ENCODE peak calls at places on chromosomes 4 and X, in five cellular contexts. Q is DND-41, Y is left ventricle myocardium inferior, F is foreskin fibroblast, T is HL-60. X is an unnamed sample.

GRCh38 chr4:93396274-93396673 is 432.3 kb upstream of the ATOH1 start:
- DNase-seq in Q (no peak), F (peak), T (no peak), Y (no peak), X (no peak)

GRCh38 chr4:83093060-83093640 is 21.4 kb downstream of the PLAC8 start:
- DNase-seq in T (no peak), Q (no peak), Y (no peak), F (no peak), X (no peak)

GRCh38 chr4:106690487-106690886 is 321.9 kb upstream of the GIMD1 start:
- DNase-seq in F (peak), T (peak), Y (no peak), Q (peak), X (no peak)

GRCh38 chr4:113303315-113303714 is 253.9 kb downstream of the ANK2 start:
- DNase-seq in F (no peak), Y (peak), T (no peak), Q (no peak), X (no peak)

GRCh38 chr4:15410750-15411149 is 17.1 kb upstream of the C1QTNF7 start:
- DNase-seq in Q (peak), F (no peak), T (no peak), Y (no peak), X (peak)

GRCh38 chr4:15006416-15007024 is 4.2 kb downstream of the CPEB2 start:
- DNase-seq in T (no peak), Q (no peak), Y (no peak), F (no peak), X (no peak)

GRCh38 chr4:6206771-6207290 is 6.5 kb upstream of the JAKMIP1 start:
- DNase-seq in T (no peak), F (no peak), Y (no peak), Q (no peak), X (no peak)

GRCh38 chr4:10032625-10033024 is 11.3 kb upstream of the SLC2A9 start:
- DNase-seq in T (peak), Q (no peak), F (peak), Y (no peak), X (no peak)

GRCh38 chr4:186326391-186326790 is 60.4 kb downstream of the F11 start:
- DNase-seq in F (no peak), Q (no peak), T (no peak), Y (no peak), X (no peak)

GRCh38 chr4:173381610-173382009 is 10.9 kb downstream of the SAP30 start:
- DNase-seq in F (no peak), Q (no peak), T (no peak), Y (no peak), X (no peak)

GRCh38 chr4:99457270-99457669 is 22.1 kb upstream of the ADH7 start:
- DNase-seq in T (no peak), Y (no peak), F (no peak), Q (no peak), X (no peak)

GRCh38 chr4:15396157-15396800 is 31.6 kb upstream of the C1QTNF7 start:
- DNase-seq in F (no peak), Y (no peak), T (no peak), Q (peak), X (peak)

GRCh38 chr4:105466580-105466979 is 7.3 kb downstream of the PPA2 start:
- DNase-seq in Y (no peak), T (no peak), F (no peak), Q (no peak), X (no peak)

GRCh38 chr4:105472871-105473339 is 957 bp downstream of the PPA2 start:
- DNase-seq in Y (no peak), F (no peak), Q (no peak), T (no peak), X (no peak)

GRCh38 chr4:105474110-105474518 is 252 bp upstream of the PPA2 start:
- DNase-seq in T (no peak), Y (peak), F (peak), Q (peak), X (no peak)

GRCh38 chr4:105473340-105474109 is at the start of gene PPA2:
- DNase-seq in Y (peak), T (peak), F (peak), Q (peak), X (peak)

DNA sequence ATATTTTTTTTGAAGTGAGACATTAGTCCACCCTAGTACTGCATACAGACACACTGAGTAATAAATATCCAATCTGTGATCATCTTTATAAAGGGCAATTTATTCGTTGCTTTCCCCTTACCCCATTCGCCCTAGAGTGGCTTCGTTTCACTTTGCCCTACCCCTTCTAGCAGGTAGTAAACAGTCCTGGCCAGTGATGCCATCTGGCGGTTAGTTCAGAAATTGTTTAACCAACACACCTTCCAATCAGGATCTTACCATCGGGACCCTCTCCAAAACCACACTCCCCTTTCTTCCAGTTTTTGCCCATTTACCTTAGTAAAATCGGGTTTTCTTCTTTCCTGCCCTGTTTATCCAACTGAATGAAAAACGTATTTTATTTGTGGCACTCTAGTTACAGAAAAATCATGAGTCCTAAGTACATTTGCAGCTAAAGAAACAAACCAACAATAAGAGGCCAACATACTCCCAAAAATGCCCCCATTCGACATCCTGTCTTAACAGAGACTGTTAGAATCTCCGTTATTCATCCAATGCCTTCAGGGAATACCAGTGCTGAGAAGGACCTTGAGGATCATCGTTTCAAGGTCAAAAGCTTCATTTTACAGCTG is 2.2 kb downstream of the PPA2 start:
- DNase-seq in Q (peak), T (peak), Y (peak), F (peak), X (peak)
- H3K4me3 ChIP-seq in Q (no peak), T (peak), Y (peak), F (peak), X (peak)

DNA sequence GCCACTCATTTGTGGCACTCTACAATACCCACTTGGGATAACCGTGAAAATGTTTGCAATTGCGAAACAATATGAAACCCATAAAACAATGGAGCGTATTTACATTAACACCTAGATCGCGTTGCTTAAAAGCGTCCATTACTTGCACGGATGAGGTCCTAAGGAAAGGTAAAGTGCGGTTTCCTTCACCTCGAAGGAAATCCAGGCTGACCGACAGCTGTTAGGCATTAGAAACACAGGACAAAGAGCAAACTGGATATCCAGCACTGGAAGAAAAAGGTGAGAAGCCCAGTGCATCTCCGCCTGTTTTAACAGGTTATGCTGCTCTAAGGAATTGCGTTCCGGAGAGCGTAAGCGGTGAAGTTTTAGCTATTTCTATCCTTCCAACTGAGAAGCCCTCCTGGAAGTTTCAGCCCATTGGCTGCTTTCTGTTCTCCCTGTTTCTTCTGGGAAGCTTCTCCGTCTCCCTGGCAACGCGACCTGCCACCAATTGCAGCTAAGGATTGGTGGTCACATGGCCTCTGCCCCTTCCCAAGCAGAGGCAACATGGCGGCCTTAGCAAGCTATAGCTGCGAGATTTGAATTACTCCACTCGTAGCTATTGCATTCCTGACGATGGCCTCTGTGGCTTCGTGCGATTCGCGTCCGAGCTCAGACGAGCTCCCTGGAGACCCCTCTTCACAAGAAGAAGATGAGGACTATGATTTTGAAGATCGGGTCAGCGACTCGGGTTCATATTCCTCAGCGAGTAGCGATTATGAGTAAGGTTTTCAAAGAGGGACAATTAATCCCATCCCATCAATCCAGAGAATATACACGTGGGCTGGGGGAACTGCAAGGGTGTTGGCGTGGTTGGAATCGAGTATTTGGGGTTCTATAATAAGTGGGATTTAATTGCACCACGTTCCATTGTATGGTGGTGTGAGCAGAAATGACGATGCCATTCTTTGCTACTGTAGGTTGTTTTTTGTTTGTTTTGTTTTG is at the start of gene INTU:
- DNase-seq in F (peak), Q (no peak), T (peak), Y (peak), X (no peak)
- H3K4me3 ChIP-seq in F (peak), Q (no peak), T (peak), Y (peak), X (no peak)

GRCh38 chr4:48483006-48483776 is at the start of gene SLC10A4:
- DNase-seq in F (no peak), Y (no peak), Q (no peak), T (no peak), X (no peak)
- H3K4me3 ChIP-seq in F (no peak), Y (peak), Q (no peak), T (peak), X (no peak)

GRCh38 chr4:140793291-140793690 is 37.1 kb upstream of the TBC1D9 start:
- DNase-seq in F (no peak), Y (no peak), T (no peak), Q (no peak), X (no peak)

GRCh38 chr4:140790765-140791164 is 34.6 kb upstream of the TBC1D9 start:
- DNase-seq in F (peak), T (peak), Y (peak), Q (no peak), X (peak)

GRCh38 chr4:140789752-140790151 is 33.6 kb upstream of the TBC1D9 start:
- DNase-seq in Q (no peak), F (peak), T (peak), Y (no peak), X (no peak)

GRCh38 chr4:140790171-140790570 is 34.0 kb upstream of the TBC1D9 start:
- DNase-seq in F (no peak), Q (no peak), Y (no peak), T (no peak), X (no peak)
- H3K4me3 ChIP-seq in F (no peak), Q (no peak), Y (no peak), T (no peak), X (no peak)

DNA sequence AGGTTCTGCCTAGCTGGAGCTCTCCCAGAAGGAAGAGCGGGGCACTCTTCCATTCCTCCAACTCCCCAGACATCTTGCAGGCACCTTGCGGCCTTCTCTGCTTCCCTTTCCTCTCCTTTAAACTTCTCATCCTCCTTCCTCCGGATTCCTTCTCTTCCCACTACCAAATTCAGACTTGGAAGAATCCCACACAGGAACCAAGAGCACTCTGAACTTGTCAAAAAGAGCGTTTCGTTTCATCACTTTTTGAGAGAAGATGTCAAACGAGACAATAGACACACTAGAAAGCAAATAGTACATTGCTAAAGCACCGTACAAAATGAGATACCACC is 512 bp upstream of the UCP1 start:
- DNase-seq in T (no peak), Q (no peak), F (no peak), Y (no peak), X (no peak)
- H3K4me3 ChIP-seq in T (no peak), Q (no peak), F (peak), Y (peak), X (no peak)

DNA sequence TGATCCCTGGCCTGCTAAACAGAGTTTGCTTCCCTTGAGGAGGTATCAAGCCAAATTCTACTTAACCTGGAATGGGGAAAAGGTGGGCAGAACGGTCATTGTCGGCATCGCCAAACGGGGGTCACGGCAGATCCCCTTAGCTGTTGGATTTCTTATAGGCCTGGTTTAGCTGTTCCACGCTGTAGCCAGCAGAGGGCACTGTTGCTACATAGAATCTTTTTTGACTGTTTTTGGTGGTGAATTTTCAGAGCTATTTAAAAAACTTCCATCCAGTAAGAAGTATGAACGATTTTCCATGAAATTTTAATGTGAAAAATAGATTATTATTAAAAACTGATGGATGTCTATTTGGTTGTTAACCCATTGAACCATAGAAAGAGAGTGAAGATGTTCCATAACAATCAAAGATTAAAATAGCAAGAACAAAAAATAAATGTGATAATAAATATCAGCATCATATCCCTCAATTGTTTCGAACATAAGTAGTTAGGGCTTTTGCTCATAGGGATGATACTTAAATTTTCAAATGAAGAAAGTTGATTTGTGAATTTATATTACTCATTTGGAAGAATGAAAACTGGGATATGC is 56.6 kb downstream of the LINC00632 start:
- DNase-seq in Y (no peak), F (no peak), T (no peak), Q (peak), X (no peak)
- H3K4me3 ChIP-seq in Y (peak), F (peak), T (no peak), Q (no peak), X (no peak)

GRCh38 chr4:81030061-81030616 is 369 bp upstream of the BMP3 start:
- DNase-seq in F (no peak), T (no peak), Y (no peak), Q (no peak), X (no peak)
- H3K4me3 ChIP-seq in F (peak), T (no peak), Y (peak), Q (no peak), X (no peak)

GRCh38 chrX:53263597-53264094 is 17.7 kb downstream of the IQSEC2 start:
- DNase-seq in Y (no peak), T (peak), Q (no peak), F (peak), X (no peak)

GRCh38 chrX:53265771-53266170 is 15.6 kb downstream of the IQSEC2 start:
- DNase-seq in T (no peak), Q (no peak), F (peak), Y (no peak), X (no peak)

GRCh38 chrX:53268173-53268572 is 13.2 kb downstream of the IQSEC2 start:
- DNase-seq in F (no peak), Q (no peak), Y (no peak), T (no peak), X (no peak)

GRCh38 chrX:53266914-53267313 is 14.5 kb downstream of the IQSEC2 start:
- DNase-seq in F (no peak), T (no peak), Y (no peak), Q (no peak), X (no peak)

DNA sequence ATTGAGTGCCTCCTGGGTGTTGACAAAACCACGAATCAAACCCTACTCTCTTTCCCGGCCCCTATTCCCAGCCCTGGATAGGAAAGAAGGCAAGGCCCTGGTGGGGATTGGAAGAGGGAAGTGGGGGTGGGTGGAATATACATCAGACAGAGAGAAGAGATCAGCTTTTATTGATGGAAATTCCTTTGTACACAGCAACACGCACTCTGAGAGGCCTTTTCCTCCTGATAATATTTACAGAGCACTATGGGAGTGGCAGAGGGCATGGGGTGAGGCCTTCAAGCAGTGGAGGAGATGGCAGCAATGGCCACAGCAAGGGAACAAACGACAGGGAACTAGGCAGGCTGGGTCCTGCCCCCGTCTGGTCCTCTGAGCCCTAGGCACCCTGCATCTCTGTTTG is 15.2 kb downstream of the IQSEC2 start:
- DNase-seq in Q (no peak), F (no peak), Y (no peak), T (no peak), X (no peak)
- H3K4me3 ChIP-seq in Q (no peak), F (no peak), Y (no peak), T (no peak), X (no peak)

GRCh38 chrX:10608099-10608498 is 12.3 kb downstream of the MID1 start:
- DNase-seq in Y (no peak), F (peak), Q (no peak), T (no peak), X (no peak)

GRCh38 chrX:10615931-10616780 is 4.2 kb downstream of the MID1 start:
- DNase-seq in Q (peak), T (peak), F (peak), Y (no peak), X (no peak)

GRCh38 chrX:10607233-10607632 is 13.2 kb downstream of the MID1 start:
- DNase-seq in F (no peak), Y (no peak), Q (no peak), T (no peak), X (no peak)

GRCh38 chrX:10611441-10612090 is 8.8 kb downstream of the MID1 start:
- DNase-seq in F (no peak), Q (no peak), T (no peak), Y (no peak), X (no peak)

DNA sequence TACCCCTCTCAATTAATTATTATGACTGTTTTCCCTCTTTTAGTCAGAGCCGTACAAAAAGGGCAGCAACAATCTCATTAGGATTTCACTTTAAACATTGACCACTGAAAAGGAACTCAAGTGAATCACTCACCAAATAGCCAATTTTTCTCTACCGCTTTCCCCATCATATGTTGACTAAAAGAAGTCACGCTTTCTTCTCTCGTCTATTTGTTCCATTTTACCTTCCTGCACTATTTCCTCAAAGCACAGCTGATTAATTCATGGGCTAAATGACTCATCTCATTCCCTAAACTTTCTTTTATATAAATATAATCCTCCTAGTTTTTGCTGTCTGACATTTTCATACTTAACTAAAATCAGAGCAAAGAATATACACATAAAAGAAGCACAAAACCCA is 8.2 kb downstream of the MID1 start:
- DNase-seq in T (no peak), F (peak), Q (no peak), Y (no peak), X (no peak)
- H3K4me3 ChIP-seq in T (no peak), F (no peak), Q (no peak), Y (no peak), X (no peak)

GRCh38 chr4:184573701-184574100 is 75.5 kb downstream of the CASP3 start:
- DNase-seq in F (no peak), T (no peak), Y (no peak), Q (no peak), X (no peak)

GRCh38 chr4:184568770-184569169 is 80.5 kb downstream of the CASP3 start:
- DNase-seq in Y (no peak), F (no peak), T (no peak), Q (no peak), X (no peak)
- H3K4me3 ChIP-seq in Y (peak), F (no peak), T (no peak), Q (no peak), X (no peak)